ENCODE peak calls at places on chromosomes 6 and 20, in nine cellular contexts. One of them, this sample, is unnamed.

GRCh38 chr6:67683960-67684359 is 951.1 kb upstream of the ADGRB3 start:
- DNase-seq in NCI-H1092 treated with DMSO at 0.1 percent for 48 hours: no peak
- DNase-seq in CD4-positive, alpha-beta T cell: no peak
- DNase-seq in AG04450: no peak
- DNase-seq in NT2/D1: no peak
- DNase-seq in left cardiac atrium: no peak
- DNase-seq in LHCN-M2: peak
- DNase-seq in renal cortical epithelial cell: peak
- DNase-seq in NCI-H345: no peak
- DNase-seq in this sample: no peak

GRCh38 chr6:710601-711571 is 17.9 kb upstream of the EXOC2 start:
- DNase-seq in LHCN-M2: peak
- DNase-seq in NCI-H345: peak
- DNase-seq in NT2/D1: no peak
- DNase-seq in CD4-positive, alpha-beta T cell: peak
- DNase-seq in NCI-H1092 treated with DMSO at 0.1 percent for 48 hours: peak
- DNase-seq in AG04450: no peak
- DNase-seq in left cardiac atrium: peak
- DNase-seq in renal cortical epithelial cell: peak
- DNase-seq in this sample: peak

GRCh38 chr6:83976871-83977270 is 56.7 kb upstream of the MRAP2 start:
- DNase-seq in left cardiac atrium: no peak
- DNase-seq in NCI-H345: no peak
- DNase-seq in AG04450: no peak
- DNase-seq in LHCN-M2: no peak
- DNase-seq in CD4-positive, alpha-beta T cell: no peak
- DNase-seq in renal cortical epithelial cell: peak
- DNase-seq in NCI-H1092 treated with DMSO at 0.1 percent for 48 hours: no peak
- DNase-seq in NT2/D1: no peak
- DNase-seq in this sample: peak

GRCh38 chr20:41897708-41898107 is 279.5 kb upstream of the CHD6 start:
- DNase-seq in NCI-H345: no peak
- DNase-seq in renal cortical epithelial cell: no peak
- DNase-seq in left cardiac atrium: no peak
- DNase-seq in NCI-H1092 treated with DMSO at 0.1 percent for 48 hours: no peak
- DNase-seq in CD4-positive, alpha-beta T cell: no peak
- DNase-seq in LHCN-M2: no peak
- DNase-seq in NT2/D1: no peak
- DNase-seq in AG04450: no peak
- DNase-seq in this sample: no peak

GRCh38 chr6:37433657-37434271 is 743 bp downstream of the CMTR1 start:
- DNase-seq in renal cortical epithelial cell: peak
- DNase-seq in left cardiac atrium: no peak
- DNase-seq in NT2/D1: no peak
- DNase-seq in NCI-H345: no peak
- DNase-seq in LHCN-M2: peak
- DNase-seq in CD4-positive, alpha-beta T cell: peak
- DNase-seq in NCI-H1092 treated with DMSO at 0.1 percent for 48 hours: no peak
- DNase-seq in AG04450: no peak
- DNase-seq in this sample: peak

GRCh38 chr6:155418017-155418749 is 37.5 kb downstream of the NOX3 start:
- DNase-seq in NCI-H1092 treated with DMSO at 0.1 percent for 48 hours: no peak
- DNase-seq in NCI-H345: peak
- DNase-seq in renal cortical epithelial cell: peak
- DNase-seq in left cardiac atrium: peak
- DNase-seq in CD4-positive, alpha-beta T cell: peak
- DNase-seq in LHCN-M2: peak
- DNase-seq in NT2/D1: no peak
- DNase-seq in AG04450: no peak
- DNase-seq in this sample: peak

GRCh38 chr6:125477141-125477540 is 175.4 kb upstream of the HDDC2 start:
- DNase-seq in AG04450: no peak
- DNase-seq in NCI-H1092 treated with DMSO at 0.1 percent for 48 hours: no peak
- DNase-seq in LHCN-M2: peak
- DNase-seq in NT2/D1: no peak
- DNase-seq in CD4-positive, alpha-beta T cell: no peak
- DNase-seq in renal cortical epithelial cell: no peak
- DNase-seq in NCI-H345: no peak
- DNase-seq in left cardiac atrium: no peak
- DNase-seq in this sample: no peak

GRCh38 chr6:105270511-105270910 is 90.7 kb upstream of the POPDC3 start:
- DNase-seq in AG04450: no peak
- DNase-seq in CD4-positive, alpha-beta T cell: no peak
- DNase-seq in NT2/D1: no peak
- DNase-seq in left cardiac atrium: no peak
- DNase-seq in renal cortical epithelial cell: no peak
- DNase-seq in NCI-H345: no peak
- DNase-seq in LHCN-M2: peak
- DNase-seq in NCI-H1092 treated with DMSO at 0.1 percent for 48 hours: no peak
- DNase-seq in this sample: peak

This sample was measured in NCI-H69.